ENCODE peak calls at places on chromosomes 5 and 9, in eight cellular contexts. One of them, this sample, is unnamed.

GRCh38 chr5:161406880-161407279 is 139.6 kb downstream of the GABRB2 start:
- DNase-seq in IMR-90: no peak
- DNase-seq in ascending aorta: no peak
- DNase-seq in CD8-positive, alpha-beta T cell: no peak
- DNase-seq in HepG2: no peak
- DNase-seq in cardiac fibroblast: no peak
- DNase-seq in OCI-LY7: no peak
- DNase-seq in chondrocyte: no peak
- DNase-seq in this sample: no peak

GRCh38 chr9:127927457-127928231 is 2.9 kb downstream of the PIP5KL1 start:
- DNase-seq in ascending aorta: no peak
- DNase-seq in chondrocyte: no peak
- DNase-seq in IMR-90: no peak
- DNase-seq in OCI-LY7: peak; percentile 72
- DNase-seq in cardiac fibroblast: no peak
- DNase-seq in HepG2: no peak
- DNase-seq in CD8-positive, alpha-beta T cell: peak; percentile 60
- DNase-seq in this sample: no peak

GRCh38 chr5:85500869-85501268 is 1116.2 kb upstream of the EDIL3 start:
- DNase-seq in CD8-positive, alpha-beta T cell: no peak
- DNase-seq in OCI-LY7: no peak
- DNase-seq in ascending aorta: no peak
- DNase-seq in IMR-90: no peak
- DNase-seq in cardiac fibroblast: no peak
- DNase-seq in HepG2: no peak
- DNase-seq in chondrocyte: no peak
- DNase-seq in this sample: no peak

GRCh38 chr5:68382640-68383039 is 167.1 kb downstream of the PIK3R1 start:
- DNase-seq in cardiac fibroblast: peak; percentile 39
- DNase-seq in HepG2: no peak
- DNase-seq in CD8-positive, alpha-beta T cell: no peak
- DNase-seq in OCI-LY7: no peak
- DNase-seq in chondrocyte: no peak
- DNase-seq in IMR-90: peak; percentile 6
- DNase-seq in ascending aorta: peak; percentile 67
- DNase-seq in this sample: no peak

GRCh38 chr5:92916036-92916435 is 665.0 kb downstream of the NR2F1-AS1 start:
- DNase-seq in ascending aorta: no peak
- DNase-seq in cardiac fibroblast: peak; percentile 79
- DNase-seq in chondrocyte: no peak
- DNase-seq in OCI-LY7: no peak
- DNase-seq in CD8-positive, alpha-beta T cell: no peak
- DNase-seq in HepG2: peak; percentile 44
- DNase-seq in IMR-90: peak; percentile 44
- DNase-seq in this sample: no peak

GRCh38 chr5:140157032-140157781 is 17.8 kb upstream of the CYSTM1 start:
- DNase-seq in ascending aorta: peak; percentile 93
- DNase-seq in chondrocyte: no peak
- DNase-seq in OCI-LY7: peak; percentile 82
- DNase-seq in HepG2: peak; percentile 91
- DNase-seq in CD8-positive, alpha-beta T cell: peak; percentile 74
- DNase-seq in cardiac fibroblast: peak; percentile 86
- DNase-seq in IMR-90: peak; percentile 73
- DNase-seq in this sample: peak; percentile 80

GRCh38 chr5:127878174-127878750 is 175.1 kb downstream of the CCDC192 start:
- DNase-seq in ascending aorta: no peak
- DNase-seq in IMR-90: peak; percentile 57
- DNase-seq in HepG2: peak; percentile 36
- DNase-seq in chondrocyte: no peak
- DNase-seq in cardiac fibroblast: peak; percentile 72
- DNase-seq in OCI-LY7: peak; percentile 23
- DNase-seq in CD8-positive, alpha-beta T cell: no peak
- DNase-seq in this sample: peak; percentile 21

GRCh38 chr5:169545762-169546161 is 37.8 kb upstream of the SPDL1 start:
- DNase-seq in chondrocyte: no peak
- DNase-seq in IMR-90: peak; percentile 4
- DNase-seq in ascending aorta: no peak
- DNase-seq in CD8-positive, alpha-beta T cell: no peak
- DNase-seq in OCI-LY7: no peak
- DNase-seq in HepG2: no peak
- DNase-seq in cardiac fibroblast: peak; percentile 32
- DNase-seq in this sample: no peak

GRCh38 chr5:2755371-2755715 is 3.9 kb upstream of the IRX2 start:
- DNase-seq in CD8-positive, alpha-beta T cell: no peak
- DNase-seq in chondrocyte: no peak
- DNase-seq in cardiac fibroblast: no peak
- DNase-seq in OCI-LY7: no peak
- DNase-seq in ascending aorta: no peak
- DNase-seq in IMR-90: no peak
- DNase-seq in HepG2: no peak
- DNase-seq in this sample: no peak

GRCh38 chr9:98774746-98775145 is 21.6 kb downstream of the ANKS6 start:
- DNase-seq in ascending aorta: peak; percentile 51
- DNase-seq in cardiac fibroblast: peak; percentile 41
- DNase-seq in HepG2: no peak
- DNase-seq in chondrocyte: peak; percentile 63
- DNase-seq in CD8-positive, alpha-beta T cell: no peak
- DNase-seq in IMR-90: no peak
- DNase-seq in OCI-LY7: no peak
- DNase-seq in this sample: no peak
- TF ChIP-seq CTCF in ascending aorta: peak; percentile 16
- TF ChIP-seq CTCF in cardiac fibroblast: peak; percentile 84
- TF ChIP-seq CTCF in HepG2: peak; percentile 54
- TF ChIP-seq CTCF in chondrocyte: peak; percentile 75
- TF ChIP-seq CTCF in CD8-positive, alpha-beta T cell: peak; percentile 53
- TF ChIP-seq CTCF in IMR-90: peak; percentile 54
- TF ChIP-seq CTCF in OCI-LY7: peak; percentile 76
- TF ChIP-seq CTCF in this sample: peak; percentile 10

DNA sequence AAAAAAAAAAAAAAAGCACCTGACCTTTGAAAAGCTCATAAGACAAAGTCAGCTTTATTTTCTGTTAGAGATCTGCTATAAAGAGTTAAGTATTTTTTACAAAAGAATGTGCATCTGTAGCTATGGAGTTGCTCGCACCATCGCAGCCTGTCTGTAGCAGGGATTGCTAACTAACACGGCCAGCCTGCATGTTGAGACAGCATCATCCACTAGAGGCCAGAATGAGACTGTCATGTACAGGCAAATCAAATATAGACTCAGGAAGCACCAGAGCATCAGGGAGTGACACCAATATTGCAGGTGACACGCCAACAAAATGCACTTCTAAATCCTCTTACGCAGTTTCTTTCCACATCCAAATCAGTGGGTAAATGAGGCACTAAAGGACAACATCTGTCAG is 136.3 kb upstream of the RASEF start:
- DNase-seq in CD8-positive, alpha-beta T cell: no peak
- DNase-seq in OCI-LY7: no peak
- DNase-seq in HepG2: peak; percentile 44
- DNase-seq in chondrocyte: no peak
- DNase-seq in cardiac fibroblast: peak; percentile 64
- DNase-seq in IMR-90: peak; percentile 25
- DNase-seq in ascending aorta: no peak
- DNase-seq in this sample: no peak
- TF ChIP-seq CTCF in CD8-positive, alpha-beta T cell: no peak
- TF ChIP-seq CTCF in OCI-LY7: peak; percentile 40
- TF ChIP-seq CTCF in HepG2: peak; percentile 79
- TF ChIP-seq CTCF in chondrocyte: peak; percentile 79
- TF ChIP-seq CTCF in cardiac fibroblast: peak; percentile 57
- TF ChIP-seq CTCF in IMR-90: peak; percentile 29
- TF ChIP-seq CTCF in ascending aorta: peak; percentile 52
- TF ChIP-seq CTCF in this sample: peak; percentile 48

GRCh38 chr5:125081101-125081500 is 334.7 kb upstream of the ZNF608 start:
- DNase-seq in ascending aorta: no peak
- DNase-seq in cardiac fibroblast: no peak
- DNase-seq in IMR-90: no peak
- DNase-seq in HepG2: no peak
- DNase-seq in OCI-LY7: no peak
- DNase-seq in chondrocyte: no peak
- DNase-seq in CD8-positive, alpha-beta T cell: no peak
- DNase-seq in this sample: no peak

GRCh38 chr5:125083932-125084331 is 337.5 kb upstream of the ZNF608 start:
- DNase-seq in HepG2: no peak
- DNase-seq in ascending aorta: no peak
- DNase-seq in IMR-90: peak; percentile 93
- DNase-seq in CD8-positive, alpha-beta T cell: no peak
- DNase-seq in chondrocyte: no peak
- DNase-seq in cardiac fibroblast: peak; percentile 92
- DNase-seq in OCI-LY7: no peak
- DNase-seq in this sample: no peak

GRCh38 chr5:125088522-125089105 is 342.2 kb upstream of the ZNF608 start:
- DNase-seq in OCI-LY7: no peak
- DNase-seq in cardiac fibroblast: no peak
- DNase-seq in CD8-positive, alpha-beta T cell: no peak
- DNase-seq in HepG2: no peak
- DNase-seq in chondrocyte: peak; percentile 83
- DNase-seq in IMR-90: no peak
- DNase-seq in ascending aorta: no peak
- DNase-seq in this sample: no peak

DNA sequence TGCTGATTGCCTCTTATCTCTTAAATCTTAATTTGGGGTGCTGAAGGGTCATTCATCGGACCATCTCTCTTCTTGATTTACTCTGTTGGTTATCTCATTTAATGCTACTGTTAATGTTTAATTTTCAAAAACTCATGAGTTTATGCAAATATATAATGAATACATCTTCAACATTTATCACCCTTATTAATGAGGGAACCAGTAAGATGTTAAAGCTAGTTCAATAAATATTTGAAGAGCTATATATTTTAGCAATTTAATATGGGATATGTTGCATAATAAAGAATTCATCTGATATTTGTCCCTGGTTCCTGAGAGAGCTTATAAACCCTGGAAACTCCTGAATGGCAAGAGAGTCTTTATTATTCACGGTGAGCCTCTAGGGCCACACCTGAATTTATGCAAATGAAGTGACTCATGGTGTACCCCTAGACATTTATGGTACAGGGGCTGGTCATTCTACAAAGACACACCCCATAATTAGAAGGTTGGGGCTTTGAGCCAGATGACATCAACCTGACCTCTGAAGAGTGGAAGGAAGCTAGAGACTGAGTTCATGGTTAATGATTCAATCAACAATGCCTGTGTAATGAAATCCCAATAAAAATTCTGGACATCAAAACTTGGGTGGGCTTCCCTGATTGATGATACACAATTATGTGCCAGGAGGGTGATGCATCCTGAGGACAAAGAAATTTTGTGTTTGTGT is 339.5 kb upstream of the ZNF608 start:
- DNase-seq in CD8-positive, alpha-beta T cell: no peak
- DNase-seq in chondrocyte: no peak
- DNase-seq in IMR-90: no peak
- DNase-seq in HepG2: no peak
- DNase-seq in cardiac fibroblast: no peak
- DNase-seq in OCI-LY7: no peak
- DNase-seq in ascending aorta: no peak
- DNase-seq in this sample: no peak
- TF ChIP-seq CTCF in CD8-positive, alpha-beta T cell: no peak
- TF ChIP-seq CTCF in chondrocyte: no peak
- TF ChIP-seq CTCF in IMR-90: no peak
- TF ChIP-seq CTCF in HepG2: no peak
- TF ChIP-seq CTCF in cardiac fibroblast: no peak
- TF ChIP-seq CTCF in OCI-LY7: no peak
- TF ChIP-seq CTCF in ascending aorta: no peak
- TF ChIP-seq CTCF in this sample: no peak

DNA sequence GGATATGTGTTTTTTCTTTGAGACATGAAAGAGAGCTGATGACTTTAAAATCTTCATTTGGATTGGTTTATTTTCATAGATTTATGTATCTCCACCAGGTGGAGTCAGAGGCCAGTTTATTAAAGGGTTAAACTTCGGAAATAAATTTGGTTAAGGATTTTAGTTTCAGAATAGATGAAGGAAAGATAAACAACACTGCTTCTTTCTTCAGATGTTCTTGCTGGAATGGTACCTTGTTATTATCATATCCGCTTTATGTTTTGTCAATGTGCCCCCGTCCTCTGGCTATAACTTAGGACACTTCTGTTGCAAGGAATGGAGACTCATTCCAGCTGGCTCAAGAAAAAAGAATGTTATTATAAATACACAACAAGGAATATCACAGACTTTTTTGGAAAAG is 81.2 kb downstream of the ALDH1A1 start:
- DNase-seq in IMR-90: peak; percentile 1
- DNase-seq in CD8-positive, alpha-beta T cell: no peak
- DNase-seq in chondrocyte: no peak
- DNase-seq in HepG2: peak; percentile 16
- DNase-seq in ascending aorta: no peak
- DNase-seq in OCI-LY7: no peak
- DNase-seq in cardiac fibroblast: peak; percentile 50
- DNase-seq in this sample: no peak
- TF ChIP-seq CTCF in IMR-90: peak; percentile 38
- TF ChIP-seq CTCF in CD8-positive, alpha-beta T cell: no peak
- TF ChIP-seq CTCF in chondrocyte: peak; percentile 84
- TF ChIP-seq CTCF in HepG2: peak; percentile 60
- TF ChIP-seq CTCF in ascending aorta: peak; percentile 30
- TF ChIP-seq CTCF in OCI-LY7: peak; percentile 60
- TF ChIP-seq CTCF in cardiac fibroblast: peak; percentile 48
- TF ChIP-seq CTCF in this sample: peak; percentile 50

GRCh38 chr9:17824191-17824926 is 245.5 kb downstream of the SH3GL2 start:
- DNase-seq in CD8-positive, alpha-beta T cell: no peak
- DNase-seq in ascending aorta: no peak
- DNase-seq in OCI-LY7: no peak
- DNase-seq in chondrocyte: no peak
- DNase-seq in IMR-90: peak; percentile 1
- DNase-seq in cardiac fibroblast: no peak
- DNase-seq in HepG2: peak; percentile 5
- DNase-seq in this sample: no peak
- TF ChIP-seq CTCF in CD8-positive, alpha-beta T cell: no peak
- TF ChIP-seq CTCF in ascending aorta: no peak
- TF ChIP-seq CTCF in OCI-LY7: no peak
- TF ChIP-seq CTCF in chondrocyte: peak; percentile 51
- TF ChIP-seq CTCF in IMR-90: no peak
- TF ChIP-seq CTCF in cardiac fibroblast: no peak
- TF ChIP-seq CTCF in HepG2: no peak
- TF ChIP-seq CTCF in this sample: no peak

DNA sequence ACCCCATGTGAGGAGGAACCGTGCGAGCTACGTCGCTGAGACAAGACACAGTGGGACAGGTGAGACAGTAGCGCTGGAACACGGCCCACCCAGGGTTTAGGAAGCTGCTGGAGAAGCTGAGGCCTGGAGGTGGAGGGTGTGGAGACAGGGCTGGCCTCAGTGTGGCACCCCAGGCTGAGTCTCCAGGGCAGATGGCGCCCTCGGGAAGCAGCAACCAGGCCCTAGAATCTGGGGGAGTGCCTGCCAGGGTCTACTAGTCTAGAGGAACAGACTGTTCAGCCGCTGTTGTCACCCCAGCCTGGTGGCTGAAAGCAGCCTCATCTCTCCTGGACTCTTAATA is 4.6 kb upstream of the TERT start:
- DNase-seq in ascending aorta: peak; percentile 61
- DNase-seq in HepG2: no peak
- DNase-seq in chondrocyte: peak; percentile 88
- DNase-seq in IMR-90: no peak
- DNase-seq in OCI-LY7: peak; percentile 53
- DNase-seq in CD8-positive, alpha-beta T cell: no peak
- DNase-seq in cardiac fibroblast: no peak
- DNase-seq in this sample: no peak
- TF ChIP-seq CTCF in ascending aorta: no peak
- TF ChIP-seq CTCF in HepG2: peak; percentile 5
- TF ChIP-seq CTCF in chondrocyte: no peak
- TF ChIP-seq CTCF in IMR-90: no peak
- TF ChIP-seq CTCF in OCI-LY7: peak; percentile 41
- TF ChIP-seq CTCF in CD8-positive, alpha-beta T cell: no peak
- TF ChIP-seq CTCF in cardiac fibroblast: no peak
- TF ChIP-seq CTCF in this sample: no peak